ENCODE peak calls at places on chromosomes 13 and 19, in eight cellular contexts. One of them, this sample, is unnamed.
A peak's percentile ranks its signal among the peaks of the same experiment; 100 is the strongest.

GRCh38 chr13:44078806-44079378 is 199.2 kb downstream of the LACC1 start:
- DNase-seq in body of pancreas: no peak
- DNase-seq in GM23338: peak; percentile 69
- DNase-seq in adrenal gland: no peak
- DNase-seq in PC-9: no peak
- DNase-seq in transverse colon: no peak
- DNase-seq in left ventricle myocardium inferior: no peak
- DNase-seq in tibial nerve: no peak
- DNase-seq in this sample: no peak

GRCh38 chr19:55686311-55687050 is 11.5 kb downstream of the EPN1 start:
- DNase-seq in PC-9: no peak
- DNase-seq in left ventricle myocardium inferior: peak; percentile 10
- DNase-seq in transverse colon: no peak
- DNase-seq in tibial nerve: no peak
- DNase-seq in body of pancreas: no peak
- DNase-seq in adrenal gland: no peak
- DNase-seq in GM23338: no peak
- DNase-seq in this sample: no peak

GRCh38 chr19:16062789-16063188 is 13.5 kb upstream of the TPM4 start:
- DNase-seq in GM23338: peak; percentile 75
- DNase-seq in tibial nerve: no peak
- DNase-seq in PC-9: peak; percentile 59
- DNase-seq in adrenal gland: no peak
- DNase-seq in transverse colon: peak; percentile 78
- DNase-seq in body of pancreas: peak; percentile 61
- DNase-seq in left ventricle myocardium inferior: no peak
- DNase-seq in this sample: no peak

GRCh38 chr19:33248954-33249613 is 23.4 kb upstream of the SLC7A10 start:
- DNase-seq in body of pancreas: no peak
- DNase-seq in PC-9: peak; percentile 61
- DNase-seq in transverse colon: no peak
- DNase-seq in adrenal gland: no peak
- DNase-seq in left ventricle myocardium inferior: no peak
- DNase-seq in GM23338: no peak
- DNase-seq in tibial nerve: no peak
- DNase-seq in this sample: no peak

GRCh38 chr13:44273991-44274810 is 99.4 kb upstream of the SERP2 start:
- DNase-seq in PC-9: peak; percentile 48
- DNase-seq in tibial nerve: no peak
- DNase-seq in GM23338: no peak
- DNase-seq in left ventricle myocardium inferior: no peak
- DNase-seq in adrenal gland: peak; percentile 53
- DNase-seq in body of pancreas: no peak
- DNase-seq in transverse colon: no peak
- DNase-seq in this sample: no peak

GRCh38 chr19:41323430-41324125 is 13.6 kb downstream of the CCDC97 start:
- DNase-seq in PC-9: no peak
- DNase-seq in GM23338: peak; percentile 37
- DNase-seq in left ventricle myocardium inferior: peak; percentile 62
- DNase-seq in adrenal gland: peak; percentile 86
- DNase-seq in transverse colon: peak; percentile 51
- DNase-seq in tibial nerve: peak; percentile 65
- DNase-seq in body of pancreas: peak; percentile 31
- DNase-seq in this sample: no peak

GRCh38 chr19:27775395-27775794 is 1437.6 kb downstream of the UQCRFS1 start:
- DNase-seq in GM23338: no peak
- DNase-seq in adrenal gland: no peak
- DNase-seq in transverse colon: no peak
- DNase-seq in left ventricle myocardium inferior: no peak
- DNase-seq in PC-9: no peak
- DNase-seq in tibial nerve: no peak
- DNase-seq in body of pancreas: no peak
- DNase-seq in this sample: no peak

GRCh38 chr19:2636897-2637683 is 65.4 kb downstream of the GNG7 start:
- DNase-seq in adrenal gland: peak; percentile 78
- DNase-seq in transverse colon: peak; percentile 67
- DNase-seq in body of pancreas: peak; percentile 71
- DNase-seq in GM23338: peak; percentile 75
- DNase-seq in left ventricle myocardium inferior: peak; percentile 69
- DNase-seq in PC-9: no peak
- DNase-seq in tibial nerve: no peak
- DNase-seq in this sample: peak; percentile 74

GRCh38 chr13:53782400-53783030 is 753.9 kb downstream of the OLFM4 start:
- DNase-seq in left ventricle myocardium inferior: no peak
- DNase-seq in adrenal gland: peak; percentile 57
- DNase-seq in tibial nerve: no peak
- DNase-seq in GM23338: peak; percentile 84
- DNase-seq in transverse colon: no peak
- DNase-seq in PC-9: peak; percentile 38
- DNase-seq in body of pancreas: peak; percentile 53
- DNase-seq in this sample: no peak

DNA sequence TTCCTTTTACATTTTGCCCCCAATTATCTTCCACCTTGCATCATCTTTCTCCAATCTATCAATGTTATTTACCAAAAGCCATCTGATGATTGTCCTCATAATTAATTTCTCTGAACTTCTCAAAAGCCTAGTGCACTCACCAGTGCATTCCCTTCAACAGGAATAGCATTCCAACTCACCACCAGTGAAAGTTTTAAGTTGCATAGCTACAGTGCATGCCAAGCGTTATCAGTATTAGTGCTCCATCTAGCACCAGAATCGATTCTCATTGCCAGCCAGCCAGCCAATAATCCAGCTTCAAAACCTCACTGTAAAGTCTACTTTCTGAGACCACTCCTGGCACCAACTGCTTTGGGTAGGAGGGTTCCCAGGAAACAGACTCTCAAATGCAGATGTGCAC is 7.4 kb downstream of the MYCBP2 start:
- DNase-seq in body of pancreas: no peak
- DNase-seq in GM23338: no peak
- DNase-seq in left ventricle myocardium inferior: no peak
- DNase-seq in tibial nerve: no peak
- DNase-seq in adrenal gland: no peak
- DNase-seq in transverse colon: no peak
- DNase-seq in PC-9: no peak
- DNase-seq in this sample: no peak
- H3K4me3 ChIP-seq in body of pancreas: no peak overlapping the region
- H3K4me3 ChIP-seq in GM23338: no peak overlapping the region
- H3K4me3 ChIP-seq in left ventricle myocardium inferior: no peak overlapping the region
- H3K4me3 ChIP-seq in tibial nerve: no peak overlapping the region
- H3K4me3 ChIP-seq in adrenal gland: no peak overlapping the region
- H3K4me3 ChIP-seq in transverse colon: no peak overlapping the region
- H3K4me3 ChIP-seq in PC-9: no peak overlapping the region
- H3K4me3 ChIP-seq in this sample: no peak overlapping the region

GRCh38 chr19:46945668-46946067 is 74.0 kb upstream of the NPAS1 start:
- DNase-seq in transverse colon: no peak
- DNase-seq in GM23338: no peak
- DNase-seq in body of pancreas: no peak
- DNase-seq in tibial nerve: no peak
- DNase-seq in PC-9: no peak
- DNase-seq in left ventricle myocardium inferior: no peak
- DNase-seq in adrenal gland: no peak
- DNase-seq in this sample: no peak
- H3K36me3 ChIP-seq in transverse colon: no peaks in the 10 kb centered on the region
- H3K36me3 ChIP-seq in GM23338: peaks cover 9% of the 10 kb centered on the region
- H3K36me3 ChIP-seq in body of pancreas: no peaks in the 10 kb centered on the region
- H3K36me3 ChIP-seq in tibial nerve: no peaks in the 10 kb centered on the region
- H3K36me3 ChIP-seq in PC-9: no peaks in the 10 kb centered on the region
- H3K36me3 ChIP-seq in left ventricle myocardium inferior: no peaks in the 10 kb centered on the region
- H3K36me3 ChIP-seq in adrenal gland: no peaks in the 10 kb centered on the region
- H3K36me3 ChIP-seq in this sample: no peaks in the 10 kb centered on the region

DNA sequence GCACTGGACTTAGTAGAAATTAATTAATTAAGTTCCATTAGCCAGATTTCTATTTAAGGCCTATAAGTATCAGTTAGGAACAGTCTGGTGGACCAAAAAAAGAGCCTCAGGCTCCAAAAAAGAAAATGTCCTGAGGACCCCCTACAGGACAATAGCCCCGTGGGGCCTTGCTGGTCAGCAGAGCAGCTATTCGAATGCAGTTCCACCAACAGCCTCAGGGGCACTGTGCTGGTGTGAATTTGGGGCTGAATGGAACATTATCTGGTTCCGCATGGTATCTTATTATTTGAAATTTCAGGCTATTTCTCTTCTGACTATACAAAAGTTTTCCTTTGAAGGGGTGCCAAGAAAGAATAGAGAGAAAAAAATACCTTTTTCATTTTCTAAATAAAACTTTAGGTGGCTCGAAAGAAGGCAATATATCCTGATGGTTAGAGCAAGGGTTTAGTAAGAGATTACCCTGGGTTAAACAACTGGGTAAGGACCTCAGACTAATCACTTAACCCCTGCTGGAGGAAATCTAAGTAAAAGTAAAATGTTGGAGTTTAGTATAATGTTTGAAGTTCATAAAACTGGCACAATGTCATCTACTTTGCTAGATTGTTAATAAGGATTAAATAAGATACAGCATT is 147.2 kb downstream of the MIPEP start:
- DNase-seq in PC-9: no peak
- DNase-seq in tibial nerve: no peak
- DNase-seq in left ventricle myocardium inferior: no peak
- DNase-seq in body of pancreas: no peak
- DNase-seq in adrenal gland: no peak
- DNase-seq in transverse colon: no peak
- DNase-seq in GM23338: peak; percentile 81
- DNase-seq in this sample: no peak
- TF ChIP-seq CTCF in PC-9: peak; percentile 59
- TF ChIP-seq CTCF in tibial nerve: no peak
- TF ChIP-seq CTCF in left ventricle myocardium inferior: peak; percentile 44
- TF ChIP-seq CTCF in body of pancreas: no peak
- TF ChIP-seq CTCF in adrenal gland: no peak
- TF ChIP-seq CTCF in transverse colon: peak; percentile 22
- TF ChIP-seq CTCF in GM23338: peak; percentile 55
- TF ChIP-seq CTCF in this sample: no peak

GRCh38 chr13:109786457-109787134 is at the start of gene IRS2:
- DNase-seq in tibial nerve: peak; percentile 92
- DNase-seq in GM23338: peak; percentile 93
- DNase-seq in body of pancreas: peak; percentile 94
- DNase-seq in left ventricle myocardium inferior: peak; percentile 92
- DNase-seq in adrenal gland: peak; percentile 99
- DNase-seq in PC-9: peak; percentile 92
- DNase-seq in transverse colon: peak; percentile 95
- DNase-seq in this sample: peak; percentile 91

GRCh38 chr13:109787135-109787954 is 962 bp upstream of the IRS2 start:
- DNase-seq in adrenal gland: peak; percentile 73
- DNase-seq in transverse colon: peak; percentile 36
- DNase-seq in tibial nerve: no peak
- DNase-seq in PC-9: peak; percentile 67
- DNase-seq in GM23338: peak; percentile 74
- DNase-seq in left ventricle myocardium inferior: peak; percentile 40
- DNase-seq in body of pancreas: peak; percentile 57
- DNase-seq in this sample: no peak

GRCh38 chr13:109785141-109785891 is 1.1 kb downstream of the IRS2 start:
- DNase-seq in transverse colon: peak; percentile 44
- DNase-seq in left ventricle myocardium inferior: peak; percentile 55
- DNase-seq in PC-9: peak; percentile 71
- DNase-seq in GM23338: peak; percentile 50
- DNase-seq in tibial nerve: no peak
- DNase-seq in body of pancreas: peak; percentile 62
- DNase-seq in adrenal gland: peak; percentile 79
- DNase-seq in this sample: peak; percentile 56

GRCh38 chr13:109784590-109785140 is 1.7 kb downstream of the IRS2 start:
- DNase-seq in tibial nerve: peak; percentile 42
- DNase-seq in PC-9: peak; percentile 61
- DNase-seq in GM23338: peak; percentile 79
- DNase-seq in transverse colon: peak; percentile 80
- DNase-seq in left ventricle myocardium inferior: peak; percentile 84
- DNase-seq in adrenal gland: peak; percentile 88
- DNase-seq in body of pancreas: peak; percentile 77
- DNase-seq in this sample: peak; percentile 72

GRCh38 chr13:109785892-109786450 is 412 bp downstream of the IRS2 start:
- DNase-seq in PC-9: no peak
- DNase-seq in left ventricle myocardium inferior: no peak
- DNase-seq in adrenal gland: no peak
- DNase-seq in GM23338: peak; percentile 21
- DNase-seq in tibial nerve: no peak
- DNase-seq in body of pancreas: peak; percentile 29
- DNase-seq in transverse colon: no peak
- DNase-seq in this sample: no peak
- H3K4me3 ChIP-seq in PC-9: peak overlapping the region; percentile 100
- H3K4me3 ChIP-seq in left ventricle myocardium inferior: peak overlapping the region; percentile 78
- H3K4me3 ChIP-seq in adrenal gland: peak overlapping the region; percentile 82
- H3K4me3 ChIP-seq in GM23338: peak overlapping the region; percentile 81
- H3K4me3 ChIP-seq in tibial nerve: peak overlapping the region; percentile 83
- H3K4me3 ChIP-seq in body of pancreas: peak overlapping the region; percentile 14
- H3K4me3 ChIP-seq in transverse colon: peak overlapping the region; percentile 78
- H3K4me3 ChIP-seq in this sample: peak overlapping the region; percentile 80

DNA sequence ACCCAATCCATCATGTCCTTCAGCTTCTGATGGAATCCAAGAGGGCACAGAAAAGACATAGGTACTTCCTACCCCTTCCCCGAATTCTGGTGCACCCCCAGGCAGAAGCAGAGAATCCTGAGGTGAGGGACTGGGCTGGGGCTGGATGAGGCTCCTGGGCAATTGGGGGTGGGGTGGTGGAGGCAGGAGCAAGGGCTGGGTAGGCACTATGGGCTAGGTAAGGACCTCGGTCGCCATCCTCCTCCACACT is 2.8 kb upstream of the KCNC3 start:
- DNase-seq in transverse colon: no peak
- DNase-seq in GM23338: no peak
- DNase-seq in PC-9: no peak
- DNase-seq in tibial nerve: no peak
- DNase-seq in adrenal gland: no peak
- DNase-seq in left ventricle myocardium inferior: no peak
- DNase-seq in body of pancreas: no peak
- DNase-seq in this sample: no peak
- H3K36me3 ChIP-seq in transverse colon: no peaks in the 10 kb centered on the region
- H3K36me3 ChIP-seq in GM23338: no peaks in the 10 kb centered on the region
- H3K36me3 ChIP-seq in PC-9: no peaks in the 10 kb centered on the region
- H3K36me3 ChIP-seq in tibial nerve: no peaks in the 10 kb centered on the region
- H3K36me3 ChIP-seq in adrenal gland: no peaks in the 10 kb centered on the region
- H3K36me3 ChIP-seq in left ventricle myocardium inferior: no peaks in the 10 kb centered on the region
- H3K36me3 ChIP-seq in body of pancreas: no peaks in the 10 kb centered on the region
- H3K36me3 ChIP-seq in this sample: no peaks in the 10 kb centered on the region

GRCh38 chr13:30038884-30039283 is 188.5 kb upstream of the UBL3 start:
- DNase-seq in GM23338: no peak
- DNase-seq in transverse colon: no peak
- DNase-seq in adrenal gland: no peak
- DNase-seq in PC-9: no peak
- DNase-seq in tibial nerve: no peak
- DNase-seq in left ventricle myocardium inferior: no peak
- DNase-seq in body of pancreas: no peak
- DNase-seq in this sample: no peak
- TF ChIP-seq CTCF in GM23338: no peak
- TF ChIP-seq CTCF in transverse colon: no peak
- TF ChIP-seq CTCF in adrenal gland: no peak
- TF ChIP-seq CTCF in PC-9: no peak
- TF ChIP-seq CTCF in tibial nerve: no peak
- TF ChIP-seq CTCF in left ventricle myocardium inferior: no peak
- TF ChIP-seq CTCF in body of pancreas: no peak
- TF ChIP-seq CTCF in this sample: no peak